ENCODE peak calls at places on chromosomes 2 and 18, in ten cellular contexts. One of them, this sample, is unnamed.
A peak's percentile ranks its signal among the peaks of the same experiment; 100 is the strongest.

GRCh38 chr2:174835797-174836255 is 71.6 kb upstream of the CHRNA1 start:
- DNase-seq in T follicular helper cell: no peak
- DNase-seq in activated naive CD4-positive, alpha-beta T cell treated with anti-CD3 and anti-CD28 coated beads, Interleukin-2, amount 10 ng/mL, durations not matched to agents 7 days and 5 days: no peak
- DNase-seq in stimulated activated CD4-positive, alpha-beta T cell treated with anti-CD3 and anti-CD28 coated beads, Interleukin-4, amount 100 ng/mL, for 4 hours: no peak
- DNase-seq in sigmoid colon: no peak
- DNase-seq in lower lobe of right lung: no peak
- DNase-seq in T-helper 2 cell: no peak
- DNase-seq in Caki2: peak; percentile 53
- DNase-seq in nephron progenitor cell: no peak
- DNase-seq in RKO: no peak
- DNase-seq in this sample: no peak

GRCh38 chr2:9306910-9307309 is 100.3 kb downstream of the ASAP2 start:
- DNase-seq in T follicular helper cell: no peak
- DNase-seq in activated naive CD4-positive, alpha-beta T cell treated with anti-CD3 and anti-CD28 coated beads, Interleukin-2, amount 10 ng/mL, durations not matched to agents 7 days and 5 days: no peak
- DNase-seq in stimulated activated CD4-positive, alpha-beta T cell treated with anti-CD3 and anti-CD28 coated beads, Interleukin-4, amount 100 ng/mL, for 4 hours: no peak
- DNase-seq in sigmoid colon: no peak
- DNase-seq in lower lobe of right lung: no peak
- DNase-seq in T-helper 2 cell: no peak
- DNase-seq in Caki2: no peak
- DNase-seq in nephron progenitor cell: no peak
- DNase-seq in RKO: no peak
- DNase-seq in this sample: no peak

GRCh38 chr2:8563814-8564474 is 117.9 kb upstream of the ID2 start:
- DNase-seq in T follicular helper cell: no peak
- DNase-seq in activated naive CD4-positive, alpha-beta T cell treated with anti-CD3 and anti-CD28 coated beads, Interleukin-2, amount 10 ng/mL, durations not matched to agents 7 days and 5 days: peak; percentile 17
- DNase-seq in stimulated activated CD4-positive, alpha-beta T cell treated with anti-CD3 and anti-CD28 coated beads, Interleukin-4, amount 100 ng/mL, for 4 hours: no peak
- DNase-seq in sigmoid colon: peak; percentile 28
- DNase-seq in lower lobe of right lung: no peak
- DNase-seq in T-helper 2 cell: no peak
- DNase-seq in Caki2: no peak
- DNase-seq in nephron progenitor cell: no peak
- DNase-seq in RKO: no peak
- DNase-seq in this sample: no peak

GRCh38 chr2:225354281-225354774 is 45.2 kb upstream of the NYAP2 start:
- DNase-seq in T follicular helper cell: no peak
- DNase-seq in activated naive CD4-positive, alpha-beta T cell treated with anti-CD3 and anti-CD28 coated beads, Interleukin-2, amount 10 ng/mL, durations not matched to agents 7 days and 5 days: no peak
- DNase-seq in stimulated activated CD4-positive, alpha-beta T cell treated with anti-CD3 and anti-CD28 coated beads, Interleukin-4, amount 100 ng/mL, for 4 hours: no peak
- DNase-seq in sigmoid colon: no peak
- DNase-seq in lower lobe of right lung: no peak
- DNase-seq in T-helper 2 cell: no peak
- DNase-seq in Caki2: no peak
- DNase-seq in nephron progenitor cell: peak; percentile 22
- DNase-seq in RKO: no peak
- DNase-seq in this sample: no peak

GRCh38 chr2:98908909-98909308 is 27.1 kb downstream of the CRACDL start:
- DNase-seq in T follicular helper cell: no peak
- DNase-seq in activated naive CD4-positive, alpha-beta T cell treated with anti-CD3 and anti-CD28 coated beads, Interleukin-2, amount 10 ng/mL, durations not matched to agents 7 days and 5 days: no peak
- DNase-seq in stimulated activated CD4-positive, alpha-beta T cell treated with anti-CD3 and anti-CD28 coated beads, Interleukin-4, amount 100 ng/mL, for 4 hours: no peak
- DNase-seq in sigmoid colon: no peak
- DNase-seq in lower lobe of right lung: no peak
- DNase-seq in T-helper 2 cell: no peak
- DNase-seq in Caki2: no peak
- DNase-seq in nephron progenitor cell: no peak
- DNase-seq in RKO: no peak
- DNase-seq in this sample: no peak

GRCh38 chr2:62569907-62570793 is 64.2 kb upstream of the TMEM17 start:
- DNase-seq in T follicular helper cell: no peak
- DNase-seq in activated naive CD4-positive, alpha-beta T cell treated with anti-CD3 and anti-CD28 coated beads, Interleukin-2, amount 10 ng/mL, durations not matched to agents 7 days and 5 days: no peak
- DNase-seq in stimulated activated CD4-positive, alpha-beta T cell treated with anti-CD3 and anti-CD28 coated beads, Interleukin-4, amount 100 ng/mL, for 4 hours: no peak
- DNase-seq in sigmoid colon: no peak
- DNase-seq in lower lobe of right lung: no peak
- DNase-seq in T-helper 2 cell: no peak
- DNase-seq in Caki2: peak; percentile 92
- DNase-seq in nephron progenitor cell: peak; percentile 23
- DNase-seq in RKO: no peak
- DNase-seq in this sample: peak; percentile 74

GRCh38 chr18:35695803-35696202 is 114.3 kb downstream of the GALNT1 start:
- DNase-seq in T follicular helper cell: no peak
- DNase-seq in activated naive CD4-positive, alpha-beta T cell treated with anti-CD3 and anti-CD28 coated beads, Interleukin-2, amount 10 ng/mL, durations not matched to agents 7 days and 5 days: no peak
- DNase-seq in stimulated activated CD4-positive, alpha-beta T cell treated with anti-CD3 and anti-CD28 coated beads, Interleukin-4, amount 100 ng/mL, for 4 hours: no peak
- DNase-seq in sigmoid colon: no peak
- DNase-seq in lower lobe of right lung: no peak
- DNase-seq in T-helper 2 cell: no peak
- DNase-seq in Caki2: no peak
- DNase-seq in nephron progenitor cell: no peak
- DNase-seq in RKO: no peak
- DNase-seq in this sample: no peak

GRCh38 chr2:150859162-150859561 is 371.7 kb upstream of the RND3 start:
- DNase-seq in T follicular helper cell: no peak
- DNase-seq in activated naive CD4-positive, alpha-beta T cell treated with anti-CD3 and anti-CD28 coated beads, Interleukin-2, amount 10 ng/mL, durations not matched to agents 7 days and 5 days: no peak
- DNase-seq in stimulated activated CD4-positive, alpha-beta T cell treated with anti-CD3 and anti-CD28 coated beads, Interleukin-4, amount 100 ng/mL, for 4 hours: no peak
- DNase-seq in sigmoid colon: no peak
- DNase-seq in lower lobe of right lung: no peak
- DNase-seq in T-helper 2 cell: no peak
- DNase-seq in Caki2: no peak
- DNase-seq in nephron progenitor cell: no peak
- DNase-seq in RKO: no peak
- DNase-seq in this sample: no peak

GRCh38 chr18:31555971-31556747 is 35.5 kb upstream of the TTR start:
- DNase-seq in T follicular helper cell: peak; percentile 2
- DNase-seq in activated naive CD4-positive, alpha-beta T cell treated with anti-CD3 and anti-CD28 coated beads, Interleukin-2, amount 10 ng/mL, durations not matched to agents 7 days and 5 days: peak; percentile 47
- DNase-seq in stimulated activated CD4-positive, alpha-beta T cell treated with anti-CD3 and anti-CD28 coated beads, Interleukin-4, amount 100 ng/mL, for 4 hours: peak; percentile 5
- DNase-seq in sigmoid colon: no peak
- DNase-seq in lower lobe of right lung: no peak
- DNase-seq in T-helper 2 cell: no peak
- DNase-seq in Caki2: peak; percentile 50
- DNase-seq in nephron progenitor cell: peak; percentile 52
- DNase-seq in RKO: peak; percentile 81
- DNase-seq in this sample: peak; percentile 79

GRCh38 chr2:74715071-74715791 is 61.2 kb downstream of the SEMA4F start:
- DNase-seq in T follicular helper cell: peak; percentile 66
- DNase-seq in activated naive CD4-positive, alpha-beta T cell treated with anti-CD3 and anti-CD28 coated beads, Interleukin-2, amount 10 ng/mL, durations not matched to agents 7 days and 5 days: peak; percentile 83
- DNase-seq in stimulated activated CD4-positive, alpha-beta T cell treated with anti-CD3 and anti-CD28 coated beads, Interleukin-4, amount 100 ng/mL, for 4 hours: peak; percentile 73
- DNase-seq in sigmoid colon: peak; percentile 87
- DNase-seq in lower lobe of right lung: peak; percentile 88
- DNase-seq in T-helper 2 cell: peak; percentile 62
- DNase-seq in Caki2: peak; percentile 82
- DNase-seq in nephron progenitor cell: peak; percentile 92
- DNase-seq in RKO: peak; percentile 82
- DNase-seq in this sample: peak; percentile 88

GRCh38 chr2:74548919-74549684 is 4.6 kb downstream of the LOXL3 start:
- DNase-seq in T follicular helper cell: no peak
- DNase-seq in activated naive CD4-positive, alpha-beta T cell treated with anti-CD3 and anti-CD28 coated beads, Interleukin-2, amount 10 ng/mL, durations not matched to agents 7 days and 5 days: peak; percentile 43
- DNase-seq in stimulated activated CD4-positive, alpha-beta T cell treated with anti-CD3 and anti-CD28 coated beads, Interleukin-4, amount 100 ng/mL, for 4 hours: no peak
- DNase-seq in sigmoid colon: peak; percentile 83
- DNase-seq in lower lobe of right lung: peak; percentile 79
- DNase-seq in T-helper 2 cell: no peak
- DNase-seq in Caki2: peak; percentile 71
- DNase-seq in nephron progenitor cell: peak; percentile 74
- DNase-seq in RKO: peak; percentile 82
- DNase-seq in this sample: peak; percentile 41

GRCh38 chr2:43057026-43057741 is 169.2 kb downstream of the ZFP36L2 start:
- DNase-seq in T follicular helper cell: no peak
- DNase-seq in activated naive CD4-positive, alpha-beta T cell treated with anti-CD3 and anti-CD28 coated beads, Interleukin-2, amount 10 ng/mL, durations not matched to agents 7 days and 5 days: no peak
- DNase-seq in stimulated activated CD4-positive, alpha-beta T cell treated with anti-CD3 and anti-CD28 coated beads, Interleukin-4, amount 100 ng/mL, for 4 hours: no peak
- DNase-seq in sigmoid colon: peak; percentile 78
- DNase-seq in lower lobe of right lung: no peak
- DNase-seq in T-helper 2 cell: no peak
- DNase-seq in Caki2: no peak
- DNase-seq in nephron progenitor cell: no peak
- DNase-seq in RKO: no peak
- DNase-seq in this sample: no peak

GRCh38 chr18:50722311-50722710 is 97.5 kb downstream of the MRO start:
- DNase-seq in T follicular helper cell: no peak
- DNase-seq in activated naive CD4-positive, alpha-beta T cell treated with anti-CD3 and anti-CD28 coated beads, Interleukin-2, amount 10 ng/mL, durations not matched to agents 7 days and 5 days: no peak
- DNase-seq in stimulated activated CD4-positive, alpha-beta T cell treated with anti-CD3 and anti-CD28 coated beads, Interleukin-4, amount 100 ng/mL, for 4 hours: no peak
- DNase-seq in sigmoid colon: no peak
- DNase-seq in lower lobe of right lung: no peak
- DNase-seq in T-helper 2 cell: no peak
- DNase-seq in Caki2: no peak
- DNase-seq in nephron progenitor cell: no peak
- DNase-seq in RKO: no peak
- DNase-seq in this sample: no peak

GRCh38 chr18:70920840-70921374 is 632.1 kb downstream of the SOCS6 start:
- DNase-seq in T follicular helper cell: no peak
- DNase-seq in activated naive CD4-positive, alpha-beta T cell treated with anti-CD3 and anti-CD28 coated beads, Interleukin-2, amount 10 ng/mL, durations not matched to agents 7 days and 5 days: no peak
- DNase-seq in stimulated activated CD4-positive, alpha-beta T cell treated with anti-CD3 and anti-CD28 coated beads, Interleukin-4, amount 100 ng/mL, for 4 hours: no peak
- DNase-seq in sigmoid colon: no peak
- DNase-seq in lower lobe of right lung: no peak
- DNase-seq in T-helper 2 cell: no peak
- DNase-seq in Caki2: no peak
- DNase-seq in nephron progenitor cell: peak; percentile 4
- DNase-seq in RKO: no peak
- DNase-seq in this sample: no peak

GRCh38 chr18:45687617-45688016 is 36.4 kb upstream of the SLC14A1 start:
- DNase-seq in T follicular helper cell: no peak
- DNase-seq in activated naive CD4-positive, alpha-beta T cell treated with anti-CD3 and anti-CD28 coated beads, Interleukin-2, amount 10 ng/mL, durations not matched to agents 7 days and 5 days: peak; percentile 47
- DNase-seq in stimulated activated CD4-positive, alpha-beta T cell treated with anti-CD3 and anti-CD28 coated beads, Interleukin-4, amount 100 ng/mL, for 4 hours: no peak
- DNase-seq in sigmoid colon: no peak
- DNase-seq in lower lobe of right lung: no peak
- DNase-seq in T-helper 2 cell: no peak
- DNase-seq in Caki2: no peak
- DNase-seq in nephron progenitor cell: no peak
- DNase-seq in RKO: no peak
- DNase-seq in this sample: no peak

GRCh38 chr2:177147093-177147694 is 65.4 kb upstream of the HNRNPA3 start:
- DNase-seq in T follicular helper cell: no peak
- DNase-seq in activated naive CD4-positive, alpha-beta T cell treated with anti-CD3 and anti-CD28 coated beads, Interleukin-2, amount 10 ng/mL, durations not matched to agents 7 days and 5 days: peak; percentile 29
- DNase-seq in stimulated activated CD4-positive, alpha-beta T cell treated with anti-CD3 and anti-CD28 coated beads, Interleukin-4, amount 100 ng/mL, for 4 hours: no peak
- DNase-seq in sigmoid colon: no peak
- DNase-seq in lower lobe of right lung: no peak
- DNase-seq in T-helper 2 cell: no peak
- DNase-seq in Caki2: peak; percentile 41
- DNase-seq in nephron progenitor cell: no peak
- DNase-seq in RKO: peak; percentile 81
- DNase-seq in this sample: peak; percentile 64

GRCh38 chr18:58012356-58012755 is 31.7 kb upstream of the NEDD4L start:
- DNase-seq in T follicular helper cell: no peak
- DNase-seq in activated naive CD4-positive, alpha-beta T cell treated with anti-CD3 and anti-CD28 coated beads, Interleukin-2, amount 10 ng/mL, durations not matched to agents 7 days and 5 days: no peak
- DNase-seq in stimulated activated CD4-positive, alpha-beta T cell treated with anti-CD3 and anti-CD28 coated beads, Interleukin-4, amount 100 ng/mL, for 4 hours: no peak
- DNase-seq in sigmoid colon: no peak
- DNase-seq in lower lobe of right lung: no peak
- DNase-seq in T-helper 2 cell: no peak
- DNase-seq in Caki2: no peak
- DNase-seq in nephron progenitor cell: no peak
- DNase-seq in RKO: no peak
- DNase-seq in this sample: no peak

GRCh38 chr2:207258191-207258991 is 92.6 kb upstream of the KLF7 start:
- DNase-seq in T follicular helper cell: no peak
- DNase-seq in activated naive CD4-positive, alpha-beta T cell treated with anti-CD3 and anti-CD28 coated beads, Interleukin-2, amount 10 ng/mL, durations not matched to agents 7 days and 5 days: no peak
- DNase-seq in stimulated activated CD4-positive, alpha-beta T cell treated with anti-CD3 and anti-CD28 coated beads, Interleukin-4, amount 100 ng/mL, for 4 hours: no peak
- DNase-seq in sigmoid colon: peak; percentile 95
- DNase-seq in lower lobe of right lung: peak; percentile 48
- DNase-seq in T-helper 2 cell: no peak
- DNase-seq in Caki2: peak; percentile 83
- DNase-seq in nephron progenitor cell: no peak
- DNase-seq in RKO: no peak
- DNase-seq in this sample: no peak

This sample was measured in HT-29.